ENCODE peak calls at places on chromosomes 3 and 15, in eight cellular contexts. One of them, this sample, is unnamed.
A peak's percentile ranks its signal among the peaks of the same experiment; 100 is the strongest.

GRCh38 chr15:52463638-52464037 is 65.0 kb downstream of the MYO5A start:
- DNase-seq in cardiac muscle cell: peak; percentile 13
- DNase-seq in dorsolateral prefrontal cortex: no peak
- DNase-seq in T-helper 17 cell: no peak
- DNase-seq in neural crest cell: no peak
- DNase-seq in stimulated activated CD8-positive, alpha-beta memory T cell treated with anti-CD3 and anti-CD28 coated beads, Interleukin-15, amount 100 ng/mL, for 24 hours: no peak
- DNase-seq in activated CD4-positive, alpha-beta T cell treated with anti-CD3 and anti-CD28 coated beads for 4 hours: no peak
- DNase-seq in adrenal gland: no peak
- DNase-seq in this sample: no peak

GRCh38 chr3:23365066-23365465 is 161.9 kb downstream of the UBE2E2 start:
- DNase-seq in dorsolateral prefrontal cortex: no peak
- DNase-seq in cardiac muscle cell: no peak
- DNase-seq in T-helper 17 cell: no peak
- DNase-seq in adrenal gland: no peak
- DNase-seq in activated CD4-positive, alpha-beta T cell treated with anti-CD3 and anti-CD28 coated beads for 4 hours: no peak
- DNase-seq in neural crest cell: no peak
- DNase-seq in stimulated activated CD8-positive, alpha-beta memory T cell treated with anti-CD3 and anti-CD28 coated beads, Interleukin-15, amount 100 ng/mL, for 24 hours: no peak
- DNase-seq in this sample: no peak

GRCh38 chr15:67521770-67522568 is 1.0 kb downstream of the C15orf61 start:
- DNase-seq in adrenal gland: no peak
- DNase-seq in activated CD4-positive, alpha-beta T cell treated with anti-CD3 and anti-CD28 coated beads for 4 hours: no peak
- DNase-seq in cardiac muscle cell: peak; percentile 44
- DNase-seq in stimulated activated CD8-positive, alpha-beta memory T cell treated with anti-CD3 and anti-CD28 coated beads, Interleukin-15, amount 100 ng/mL, for 24 hours: no peak
- DNase-seq in dorsolateral prefrontal cortex: no peak
- DNase-seq in T-helper 17 cell: no peak
- DNase-seq in neural crest cell: no peak
- DNase-seq in this sample: no peak

GRCh38 chr3:55180936-55181535 is 253.2 kb upstream of the LRTM1 start:
- DNase-seq in adrenal gland: peak; percentile 35
- DNase-seq in dorsolateral prefrontal cortex: no peak
- DNase-seq in stimulated activated CD8-positive, alpha-beta memory T cell treated with anti-CD3 and anti-CD28 coated beads, Interleukin-15, amount 100 ng/mL, for 24 hours: no peak
- DNase-seq in neural crest cell: peak; percentile 40
- DNase-seq in T-helper 17 cell: no peak
- DNase-seq in cardiac muscle cell: peak; percentile 68
- DNase-seq in activated CD4-positive, alpha-beta T cell treated with anti-CD3 and anti-CD28 coated beads for 4 hours: no peak
- DNase-seq in this sample: no peak

GRCh38 chr3:129324855-129325254 is 46.2 kb downstream of the HMCES start:
- DNase-seq in neural crest cell: no peak
- DNase-seq in stimulated activated CD8-positive, alpha-beta memory T cell treated with anti-CD3 and anti-CD28 coated beads, Interleukin-15, amount 100 ng/mL, for 24 hours: no peak
- DNase-seq in dorsolateral prefrontal cortex: no peak
- DNase-seq in cardiac muscle cell: no peak
- DNase-seq in activated CD4-positive, alpha-beta T cell treated with anti-CD3 and anti-CD28 coated beads for 4 hours: no peak
- DNase-seq in T-helper 17 cell: no peak
- DNase-seq in adrenal gland: no peak
- DNase-seq in this sample: no peak

GRCh38 chr3:177231237-177231636 is 34.0 kb upstream of the TBL1XR1 start:
- DNase-seq in adrenal gland: no peak
- DNase-seq in dorsolateral prefrontal cortex: no peak
- DNase-seq in activated CD4-positive, alpha-beta T cell treated with anti-CD3 and anti-CD28 coated beads for 4 hours: no peak
- DNase-seq in stimulated activated CD8-positive, alpha-beta memory T cell treated with anti-CD3 and anti-CD28 coated beads, Interleukin-15, amount 100 ng/mL, for 24 hours: no peak
- DNase-seq in cardiac muscle cell: no peak
- DNase-seq in neural crest cell: no peak
- DNase-seq in T-helper 17 cell: no peak
- DNase-seq in this sample: no peak

GRCh38 chr15:101676965-101677364 is 24.8 kb upstream of the TM2D3 start:
- DNase-seq in adrenal gland: no peak
- DNase-seq in dorsolateral prefrontal cortex: peak; percentile 70
- DNase-seq in cardiac muscle cell: no peak
- DNase-seq in stimulated activated CD8-positive, alpha-beta memory T cell treated with anti-CD3 and anti-CD28 coated beads, Interleukin-15, amount 100 ng/mL, for 24 hours: no peak
- DNase-seq in neural crest cell: no peak
- DNase-seq in activated CD4-positive, alpha-beta T cell treated with anti-CD3 and anti-CD28 coated beads for 4 hours: no peak
- DNase-seq in T-helper 17 cell: no peak
- DNase-seq in this sample: no peak

GRCh38 chr15:61196156-61196555 is 32.9 kb downstream of the RORA start:
- DNase-seq in adrenal gland: no peak
- DNase-seq in activated CD4-positive, alpha-beta T cell treated with anti-CD3 and anti-CD28 coated beads for 4 hours: no peak
- DNase-seq in dorsolateral prefrontal cortex: no peak
- DNase-seq in stimulated activated CD8-positive, alpha-beta memory T cell treated with anti-CD3 and anti-CD28 coated beads, Interleukin-15, amount 100 ng/mL, for 24 hours: no peak
- DNase-seq in cardiac muscle cell: no peak
- DNase-seq in neural crest cell: no peak
- DNase-seq in T-helper 17 cell: no peak
- DNase-seq in this sample: no peak

GRCh38 chr15:48645558-48646330 is at the start of gene FBN1:
- DNase-seq in neural crest cell: peak; percentile 68
- DNase-seq in cardiac muscle cell: peak; percentile 94
- DNase-seq in T-helper 17 cell: no peak
- DNase-seq in adrenal gland: peak; percentile 83
- DNase-seq in dorsolateral prefrontal cortex: peak; percentile 89
- DNase-seq in activated CD4-positive, alpha-beta T cell treated with anti-CD3 and anti-CD28 coated beads for 4 hours: no peak
- DNase-seq in stimulated activated CD8-positive, alpha-beta memory T cell treated with anti-CD3 and anti-CD28 coated beads, Interleukin-15, amount 100 ng/mL, for 24 hours: no peak
- DNase-seq in this sample: peak; percentile 52

GRCh38 chr3:14558029-14558428 is 17.9 kb upstream of the GRIP2 start:
- DNase-seq in stimulated activated CD8-positive, alpha-beta memory T cell treated with anti-CD3 and anti-CD28 coated beads, Interleukin-15, amount 100 ng/mL, for 24 hours: no peak
- DNase-seq in dorsolateral prefrontal cortex: no peak
- DNase-seq in activated CD4-positive, alpha-beta T cell treated with anti-CD3 and anti-CD28 coated beads for 4 hours: no peak
- DNase-seq in adrenal gland: no peak
- DNase-seq in T-helper 17 cell: no peak
- DNase-seq in cardiac muscle cell: no peak
- DNase-seq in neural crest cell: no peak
- DNase-seq in this sample: no peak

GRCh38 chr15:39232512-39232911 is 348.4 kb upstream of the THBS1 start:
- DNase-seq in T-helper 17 cell: no peak
- DNase-seq in activated CD4-positive, alpha-beta T cell treated with anti-CD3 and anti-CD28 coated beads for 4 hours: no peak
- DNase-seq in dorsolateral prefrontal cortex: no peak
- DNase-seq in cardiac muscle cell: peak; percentile 37
- DNase-seq in neural crest cell: no peak
- DNase-seq in stimulated activated CD8-positive, alpha-beta memory T cell treated with anti-CD3 and anti-CD28 coated beads, Interleukin-15, amount 100 ng/mL, for 24 hours: no peak
- DNase-seq in adrenal gland: no peak
- DNase-seq in this sample: no peak

GRCh38 chr15:56411122-56411749 is 46.0 kb downstream of the TEX9 start:
- DNase-seq in adrenal gland: no peak
- DNase-seq in stimulated activated CD8-positive, alpha-beta memory T cell treated with anti-CD3 and anti-CD28 coated beads, Interleukin-15, amount 100 ng/mL, for 24 hours: no peak
- DNase-seq in T-helper 17 cell: no peak
- DNase-seq in cardiac muscle cell: no peak
- DNase-seq in dorsolateral prefrontal cortex: no peak
- DNase-seq in activated CD4-positive, alpha-beta T cell treated with anti-CD3 and anti-CD28 coated beads for 4 hours: no peak
- DNase-seq in neural crest cell: no peak
- DNase-seq in this sample: no peak

GRCh38 chr3:40312661-40313226 is 3.2 kb downstream of the EIF1B start:
- DNase-seq in cardiac muscle cell: peak; percentile 43
- DNase-seq in T-helper 17 cell: no peak
- DNase-seq in dorsolateral prefrontal cortex: no peak
- DNase-seq in neural crest cell: no peak
- DNase-seq in adrenal gland: no peak
- DNase-seq in stimulated activated CD8-positive, alpha-beta memory T cell treated with anti-CD3 and anti-CD28 coated beads, Interleukin-15, amount 100 ng/mL, for 24 hours: no peak
- DNase-seq in activated CD4-positive, alpha-beta T cell treated with anti-CD3 and anti-CD28 coated beads for 4 hours: no peak
- DNase-seq in this sample: no peak

GRCh38 chr3:166837535-166837934 is 542.6 kb downstream of the ZBBX start:
- DNase-seq in cardiac muscle cell: no peak
- DNase-seq in activated CD4-positive, alpha-beta T cell treated with anti-CD3 and anti-CD28 coated beads for 4 hours: no peak
- DNase-seq in adrenal gland: no peak
- DNase-seq in T-helper 17 cell: no peak
- DNase-seq in dorsolateral prefrontal cortex: no peak
- DNase-seq in stimulated activated CD8-positive, alpha-beta memory T cell treated with anti-CD3 and anti-CD28 coated beads, Interleukin-15, amount 100 ng/mL, for 24 hours: no peak
- DNase-seq in neural crest cell: peak; percentile 3
- DNase-seq in this sample: no peak

GRCh38 chr3:47476330-47476626 is 537 bp upstream of the SCAP start:
- DNase-seq in cardiac muscle cell: no peak
- DNase-seq in T-helper 17 cell: no peak
- DNase-seq in dorsolateral prefrontal cortex: no peak
- DNase-seq in activated CD4-positive, alpha-beta T cell treated with anti-CD3 and anti-CD28 coated beads for 4 hours: no peak
- DNase-seq in stimulated activated CD8-positive, alpha-beta memory T cell treated with anti-CD3 and anti-CD28 coated beads, Interleukin-15, amount 100 ng/mL, for 24 hours: no peak
- DNase-seq in adrenal gland: no peak
- DNase-seq in neural crest cell: no peak
- DNase-seq in this sample: no peak

GRCh38 chr3:86988235-86988634 is 2.7 kb downstream of the VGLL3 start:
- DNase-seq in stimulated activated CD8-positive, alpha-beta memory T cell treated with anti-CD3 and anti-CD28 coated beads, Interleukin-15, amount 100 ng/mL, for 24 hours: no peak
- DNase-seq in T-helper 17 cell: no peak
- DNase-seq in activated CD4-positive, alpha-beta T cell treated with anti-CD3 and anti-CD28 coated beads for 4 hours: no peak
- DNase-seq in cardiac muscle cell: peak; percentile 91
- DNase-seq in neural crest cell: no peak
- DNase-seq in adrenal gland: no peak
- DNase-seq in dorsolateral prefrontal cortex: no peak
- DNase-seq in this sample: no peak

GRCh38 chr3:159938712-159939111 is 49.9 kb upstream of the IL12A start:
- DNase-seq in neural crest cell: no peak
- DNase-seq in T-helper 17 cell: no peak
- DNase-seq in adrenal gland: no peak
- DNase-seq in activated CD4-positive, alpha-beta T cell treated with anti-CD3 and anti-CD28 coated beads for 4 hours: no peak
- DNase-seq in stimulated activated CD8-positive, alpha-beta memory T cell treated with anti-CD3 and anti-CD28 coated beads, Interleukin-15, amount 100 ng/mL, for 24 hours: no peak
- DNase-seq in cardiac muscle cell: peak; percentile 40
- DNase-seq in dorsolateral prefrontal cortex: no peak
- DNase-seq in this sample: no peak

GRCh38 chr15:65083262-65083701 is 6.7 kb downstream of the KBTBD13 start:
- DNase-seq in T-helper 17 cell: no peak
- DNase-seq in neural crest cell: peak; percentile 28
- DNase-seq in cardiac muscle cell: peak; percentile 58
- DNase-seq in activated CD4-positive, alpha-beta T cell treated with anti-CD3 and anti-CD28 coated beads for 4 hours: no peak
- DNase-seq in dorsolateral prefrontal cortex: no peak
- DNase-seq in adrenal gland: no peak
- DNase-seq in stimulated activated CD8-positive, alpha-beta memory T cell treated with anti-CD3 and anti-CD28 coated beads, Interleukin-15, amount 100 ng/mL, for 24 hours: no peak
- DNase-seq in this sample: no peak

GRCh38 chr15:73573572-73573971 is 59.6 kb downstream of the NPTN start:
- DNase-seq in adrenal gland: peak; percentile 30
- DNase-seq in stimulated activated CD8-positive, alpha-beta memory T cell treated with anti-CD3 and anti-CD28 coated beads, Interleukin-15, amount 100 ng/mL, for 24 hours: no peak
- DNase-seq in activated CD4-positive, alpha-beta T cell treated with anti-CD3 and anti-CD28 coated beads for 4 hours: no peak
- DNase-seq in dorsolateral prefrontal cortex: no peak
- DNase-seq in T-helper 17 cell: no peak
- DNase-seq in cardiac muscle cell: peak; percentile 97
- DNase-seq in neural crest cell: no peak
- DNase-seq in this sample: no peak

GRCh38 chr15:60062826-60063225 is 58.7 kb downstream of the FOXB1 start:
- DNase-seq in activated CD4-positive, alpha-beta T cell treated with anti-CD3 and anti-CD28 coated beads for 4 hours: no peak
- DNase-seq in dorsolateral prefrontal cortex: no peak
- DNase-seq in adrenal gland: no peak
- DNase-seq in stimulated activated CD8-positive, alpha-beta memory T cell treated with anti-CD3 and anti-CD28 coated beads, Interleukin-15, amount 100 ng/mL, for 24 hours: no peak
- DNase-seq in T-helper 17 cell: no peak
- DNase-seq in cardiac muscle cell: peak; percentile 35
- DNase-seq in neural crest cell: no peak
- DNase-seq in this sample: no peak

GRCh38 chr15:43903864-43904290 is 77.1 kb downstream of the WDR76 start:
- DNase-seq in adrenal gland: peak; percentile 44
- DNase-seq in dorsolateral prefrontal cortex: peak; percentile 33
- DNase-seq in cardiac muscle cell: peak; percentile 75
- DNase-seq in neural crest cell: peak; percentile 89
- DNase-seq in activated CD4-positive, alpha-beta T cell treated with anti-CD3 and anti-CD28 coated beads for 4 hours: peak; percentile 37
- DNase-seq in stimulated activated CD8-positive, alpha-beta memory T cell treated with anti-CD3 and anti-CD28 coated beads, Interleukin-15, amount 100 ng/mL, for 24 hours: peak; percentile 5
- DNase-seq in T-helper 17 cell: peak; percentile 19
- DNase-seq in this sample: no peak

GRCh38 chr15:74193305-74193718 is 9.3 kb downstream of the STRA6 start:
- DNase-seq in adrenal gland: no peak
- DNase-seq in T-helper 17 cell: no peak
- DNase-seq in stimulated activated CD8-positive, alpha-beta memory T cell treated with anti-CD3 and anti-CD28 coated beads, Interleukin-15, amount 100 ng/mL, for 24 hours: no peak
- DNase-seq in activated CD4-positive, alpha-beta T cell treated with anti-CD3 and anti-CD28 coated beads for 4 hours: no peak
- DNase-seq in dorsolateral prefrontal cortex: no peak
- DNase-seq in cardiac muscle cell: peak; percentile 81
- DNase-seq in neural crest cell: no peak
- DNase-seq in this sample: no peak

GRCh38 chr3:30664449-30664848 is 58.0 kb downstream of the TGFBR2 start:
- DNase-seq in adrenal gland: no peak
- DNase-seq in T-helper 17 cell: no peak
- DNase-seq in stimulated activated CD8-positive, alpha-beta memory T cell treated with anti-CD3 and anti-CD28 coated beads, Interleukin-15, amount 100 ng/mL, for 24 hours: no peak
- DNase-seq in activated CD4-positive, alpha-beta T cell treated with anti-CD3 and anti-CD28 coated beads for 4 hours: no peak
- DNase-seq in neural crest cell: no peak
- DNase-seq in dorsolateral prefrontal cortex: no peak
- DNase-seq in cardiac muscle cell: no peak
- DNase-seq in this sample: no peak

GRCh38 chr3:39193391-39193790 is 996 bp upstream of the XIRP1 start:
- DNase-seq in T-helper 17 cell: no peak
- DNase-seq in neural crest cell: no peak
- DNase-seq in stimulated activated CD8-positive, alpha-beta memory T cell treated with anti-CD3 and anti-CD28 coated beads, Interleukin-15, amount 100 ng/mL, for 24 hours: no peak
- DNase-seq in cardiac muscle cell: peak; percentile 20
- DNase-seq in dorsolateral prefrontal cortex: no peak
- DNase-seq in activated CD4-positive, alpha-beta T cell treated with anti-CD3 and anti-CD28 coated beads for 4 hours: no peak
- DNase-seq in adrenal gland: no peak
- DNase-seq in this sample: no peak

GRCh38 chr15:96896766-96897165 is 566.3 kb downstream of the NR2F2 start:
- DNase-seq in T-helper 17 cell: no peak
- DNase-seq in dorsolateral prefrontal cortex: no peak
- DNase-seq in adrenal gland: no peak
- DNase-seq in cardiac muscle cell: no peak
- DNase-seq in neural crest cell: no peak
- DNase-seq in stimulated activated CD8-positive, alpha-beta memory T cell treated with anti-CD3 and anti-CD28 coated beads, Interleukin-15, amount 100 ng/mL, for 24 hours: no peak
- DNase-seq in activated CD4-positive, alpha-beta T cell treated with anti-CD3 and anti-CD28 coated beads for 4 hours: no peak
- DNase-seq in this sample: no peak

GRCh38 chr3:186901135-186901734 is 29.1 kb upstream of the ST6GAL1 start:
- DNase-seq in cardiac muscle cell: peak; percentile 38
- DNase-seq in activated CD4-positive, alpha-beta T cell treated with anti-CD3 and anti-CD28 coated beads for 4 hours: no peak
- DNase-seq in T-helper 17 cell: no peak
- DNase-seq in neural crest cell: no peak
- DNase-seq in dorsolateral prefrontal cortex: no peak
- DNase-seq in stimulated activated CD8-positive, alpha-beta memory T cell treated with anti-CD3 and anti-CD28 coated beads, Interleukin-15, amount 100 ng/mL, for 24 hours: no peak
- DNase-seq in adrenal gland: no peak
- DNase-seq in this sample: no peak

GRCh38 chr15:92584105-92584504 is 71.5 kb downstream of the FAM174B start:
- DNase-seq in dorsolateral prefrontal cortex: no peak
- DNase-seq in T-helper 17 cell: no peak
- DNase-seq in activated CD4-positive, alpha-beta T cell treated with anti-CD3 and anti-CD28 coated beads for 4 hours: no peak
- DNase-seq in cardiac muscle cell: no peak
- DNase-seq in adrenal gland: no peak
- DNase-seq in stimulated activated CD8-positive, alpha-beta memory T cell treated with anti-CD3 and anti-CD28 coated beads, Interleukin-15, amount 100 ng/mL, for 24 hours: no peak
- DNase-seq in neural crest cell: no peak
- DNase-seq in this sample: no peak

GRCh38 chr3:8485141-8485840 is 16.3 kb upstream of the LMCD1 start:
- DNase-seq in cardiac muscle cell: no peak
- DNase-seq in neural crest cell: no peak
- DNase-seq in T-helper 17 cell: no peak
- DNase-seq in activated CD4-positive, alpha-beta T cell treated with anti-CD3 and anti-CD28 coated beads for 4 hours: no peak
- DNase-seq in adrenal gland: no peak
- DNase-seq in stimulated activated CD8-positive, alpha-beta memory T cell treated with anti-CD3 and anti-CD28 coated beads, Interleukin-15, amount 100 ng/mL, for 24 hours: no peak
- DNase-seq in dorsolateral prefrontal cortex: no peak
- DNase-seq in this sample: no peak

GRCh38 chr15:83106994-83107840 is at the start of gene TM6SF1:
- DNase-seq in T-helper 17 cell: no peak
- DNase-seq in stimulated activated CD8-positive, alpha-beta memory T cell treated with anti-CD3 and anti-CD28 coated beads, Interleukin-15, amount 100 ng/mL, for 24 hours: no peak
- DNase-seq in activated CD4-positive, alpha-beta T cell treated with anti-CD3 and anti-CD28 coated beads for 4 hours: no peak
- DNase-seq in neural crest cell: peak; percentile 16
- DNase-seq in adrenal gland: no peak
- DNase-seq in cardiac muscle cell: no peak
- DNase-seq in dorsolateral prefrontal cortex: no peak
- DNase-seq in this sample: no peak

GRCh38 chr3:13197795-13198194 is 124.6 kb upstream of the IQSEC1 start:
- DNase-seq in dorsolateral prefrontal cortex: no peak
- DNase-seq in T-helper 17 cell: no peak
- DNase-seq in cardiac muscle cell: no peak
- DNase-seq in activated CD4-positive, alpha-beta T cell treated with anti-CD3 and anti-CD28 coated beads for 4 hours: no peak
- DNase-seq in neural crest cell: no peak
- DNase-seq in adrenal gland: no peak
- DNase-seq in stimulated activated CD8-positive, alpha-beta memory T cell treated with anti-CD3 and anti-CD28 coated beads, Interleukin-15, amount 100 ng/mL, for 24 hours: no peak
- DNase-seq in this sample: no peak

GRCh38 chr3:146326875-146327543 is 76.1 kb upstream of the PLSCR4 start:
- DNase-seq in activated CD4-positive, alpha-beta T cell treated with anti-CD3 and anti-CD28 coated beads for 4 hours: no peak
- DNase-seq in T-helper 17 cell: no peak
- DNase-seq in neural crest cell: no peak
- DNase-seq in cardiac muscle cell: peak; percentile 88
- DNase-seq in dorsolateral prefrontal cortex: no peak
- DNase-seq in stimulated activated CD8-positive, alpha-beta memory T cell treated with anti-CD3 and anti-CD28 coated beads, Interleukin-15, amount 100 ng/mL, for 24 hours: no peak
- DNase-seq in adrenal gland: peak; percentile 51
- DNase-seq in this sample: no peak